ENCODE peak calls at places on chromosomes 4 and X, in six cellular contexts. K is HFF-Myc, A is uterus, V is psoas muscle, X is kidney epithelial cell, P is WERI-Rb-1. O is an unnamed sample.

GRCh38 chr4:44725166-44725565 is 1.2 kb downstream of the GNPDA2 start:
- DNase-seq in K (no peak), A (no peak), V (no peak), X (no peak), P (no peak), O (no peak)

GRCh38 chr4:99366491-99366890 is 13.9 kb upstream of the ADH1C start:
- DNase-seq in K (no peak), A (no peak), V (no peak), X (no peak), P (no peak), O (no peak)

GRCh38 chr4:134147941-134148340 is 53.6 kb downstream of the PABPC4L start:
- DNase-seq in K (no peak), A (no peak), V (no peak), X (no peak), P (no peak), O (peak; percentile 76)

GRCh38 chrX:146881521-146881920 is 67.0 kb upstream of the CXorf51A start:
- DNase-seq in K (no peak), A (no peak), V (no peak), X (no peak), P (no peak), O (no peak)

GRCh38 chr4:22334155-22334554 is 181.7 kb downstream of the ADGRA3 start:
- DNase-seq in K (no peak), A (no peak), V (no peak), X (no peak), P (no peak), O (peak; percentile 75)

GRCh38 chr4:14841801-14842748 is 160.2 kb upstream of the CPEB2 start:
- DNase-seq in K (no peak), A (no peak), V (peak; percentile 72), X (no peak), P (no peak), O (peak; percentile 77)

GRCh38 chrX:118974908-118975671 is 672 bp downstream of the LONRF3 start:
- DNase-seq in K (no peak), A (peak; percentile 31), V (peak; percentile 72), X (no peak), P (peak; percentile 10), O (peak; percentile 23)

GRCh38 chr4:165905405-165906027 is 32.5 kb downstream of the TLL1 start:
- DNase-seq in K (no peak), A (no peak), V (no peak), X (no peak), P (no peak), O (peak; percentile 56)

GRCh38 chr4:57149833-57150232 is 39.6 kb upstream of the IGFBP7 start:
- DNase-seq in K (no peak), A (no peak), V (no peak), X (no peak), P (no peak), O (no peak)

GRCh38 chrX:316351-317325 is 2.0 kb downstream of the GTPBP6 start:
- DNase-seq in K (no peak), A (no peak), V (peak; percentile 65), X (no peak), P (no peak), O (no peak)

GRCh38 chr4:81565137-81565870 is 93.6 kb upstream of the RASGEF1B start:
- DNase-seq in K (no peak), A (peak; percentile 55), V (peak; percentile 86), X (no peak), P (no peak), O (peak; percentile 16)

GRCh38 chrX:25524150-25524549 is 508.4 kb upstream of the ARX start:
- DNase-seq in K (no peak), A (no peak), V (no peak), X (no peak), P (no peak), O (peak; percentile 18)

GRCh38 chr4:48472794-48473193 is 10.3 kb upstream of the SLC10A4 start:
- DNase-seq in K (no peak), A (no peak), V (no peak), X (no peak), P (no peak), O (no peak)

GRCh38 chr4:101846550-101846949 is 56.0 kb downstream of the BANK1 start:
- DNase-seq in K (no peak), A (no peak), V (no peak), X (no peak), P (no peak), O (peak; percentile 9)

GRCh38 chrX:43605351-43605750 is 50.7 kb upstream of the MAOA start:
- DNase-seq in K (no peak), A (no peak), V (no peak), X (no peak), P (no peak), O (no peak)

GRCh38 chrX:4547218-4547836 is 833.9 kb upstream of the PRKX start:
- DNase-seq in K (no peak), A (peak; percentile 15), V (no peak), X (peak; percentile 1), P (peak; percentile 36), O (peak; percentile 40)

GRCh38 chr4:189124149-189124758 is 816.4 kb upstream of the FRG1 start:
- DNase-seq in K (peak; percentile 29), A (no peak), V (no peak), X (peak; percentile 1), P (peak; percentile 17), O (peak; percentile 59)

GRCh38 chrX:40773188-40773587 is 37.8 kb upstream of the MED14 start:
- DNase-seq in K (no peak), A (no peak), V (no peak), X (no peak), P (no peak), O (no peak)

GRCh38 chrX:55794420-55794819 is 76.9 kb downstream of the RRAGB start:
- DNase-seq in K (no peak), A (no peak), V (no peak), X (no peak), P (no peak), O (no peak)

GRCh38 chr4:1241936-1242505 is 6.9 kb downstream of the CTBP1 start:
- DNase-seq in K (no peak), A (no peak), V (peak; percentile 28), X (no peak), P (no peak), O (no peak)

GRCh38 chrX:148771440-148771839 is 271.0 kb downstream of the AFF2 start:
- DNase-seq in K (no peak), A (no peak), V (no peak), X (no peak), P (no peak), O (no peak)

GRCh38 chr4:128501239-128501638 is 213.6 kb upstream of the PGRMC2 start:
- DNase-seq in K (no peak), A (no peak), V (no peak), X (no peak), P (no peak), O (peak; percentile 29)

GRCh38 chr4:88908003-88908402 is 149.0 kb downstream of the FAM13A start:
- DNase-seq in K (no peak), A (no peak), V (no peak), X (no peak), P (no peak), O (peak; percentile 16)

GRCh38 chr4:173440888-173441287 is 42.0 kb upstream of the SCRG1 start:
- DNase-seq in K (no peak), A (no peak), V (no peak), X (no peak), P (no peak), O (no peak)

GRCh38 chrX:71998836-71999509 is 88.3 kb downstream of the NHSL2 start:
- DNase-seq in K (no peak), A (peak; percentile 43), V (no peak), X (no peak), P (peak; percentile 58), O (no peak)

GRCh38 chrX:72306085-72306801 is 529 bp upstream of the CITED1 start:
- DNase-seq in K (no peak), A (no peak), V (no peak), X (no peak), P (peak; percentile 17), O (peak; percentile 13)

GRCh38 chr4:1211951-1212545 is 36.9 kb downstream of the CTBP1 start:
- DNase-seq in K (no peak), A (no peak), V (peak; percentile 65), X (no peak), P (no peak), O (no peak)

GRCh38 chr4:8270912-8271815 is 1.6 kb downstream of the HTRA3 start:
- DNase-seq in K (no peak), A (no peak), V (no peak), X (no peak), P (peak; percentile 45), O (no peak)
- H3K4me3 ChIP-seq in K (no peak overlapping the region), A (peak overlapping the region; percentile 54), V (peak overlapping the region; percentile 66), X (no peak overlapping the region), P (no peak overlapping the region), O (no peak overlapping the region)

DNA sequence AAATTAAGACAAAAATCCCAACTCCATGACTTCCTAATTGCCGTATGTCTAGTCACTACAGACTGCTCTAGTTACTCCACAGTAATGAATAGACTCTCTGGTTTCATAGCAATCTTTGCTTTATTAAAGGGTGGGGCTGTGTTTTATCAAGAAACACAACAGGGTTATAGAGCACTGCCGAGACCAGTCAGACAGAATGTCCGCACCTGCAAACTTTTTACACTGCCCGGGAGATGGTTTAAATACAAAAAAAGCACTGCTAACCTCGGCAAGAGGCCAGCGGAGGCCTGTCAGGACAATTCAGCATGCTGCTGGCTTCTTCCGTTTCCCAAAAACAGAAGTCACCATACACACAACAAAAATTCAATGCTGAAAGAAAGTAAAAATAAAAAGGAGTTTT is 67.4 kb downstream of the IRF2 start:
- DNase-seq in K (no peak), A (no peak), V (no peak), X (no peak), P (no peak), O (peak; percentile 47)
- TF ChIP-seq CTCF in K (no peak), A (no peak), V (no peak), X (no peak), P (no peak), O (no peak)

GRCh38 chrX:21374994-21375794 is 976 bp downstream of the CNKSR2 start:
- DNase-seq in K (no peak), A (no peak), V (peak; percentile 47), X (no peak), P (peak; percentile 11), O (no peak)
- H3K4me3 ChIP-seq in K (peak overlapping the region; percentile 33), A (peak overlapping the region; percentile 34), V (peak overlapping the region; percentile 66), X (peak overlapping the region; percentile 47), P (peak overlapping the region; percentile 49), O (no peak overlapping the region)

GRCh38 chrX:101407167-101407747 is 468 bp downstream of the GLA start:
- DNase-seq in K (no peak), A (no peak), V (no peak), X (no peak), P (no peak), O (no peak)

GRCh38 chrX:101408530-101408836 is 461 bp downstream of the HNRNPH2 start:
- DNase-seq in K (no peak), A (no peak), V (no peak), X (no peak), P (no peak), O (no peak)

GRCh38 chrX:101409043-101409442 is 1.0 kb downstream of the HNRNPH2 start:
- DNase-seq in K (no peak), A (no peak), V (no peak), X (no peak), P (no peak), O (no peak)

GRCh38 chrX:101410461-101410860 is 2.4 kb downstream of the HNRNPH2 start:
- DNase-seq in K (no peak), A (no peak), V (no peak), X (no peak), P (no peak), O (peak; percentile 42)

GRCh38 chrX:101407748-101408529 is at the start of the genes GLA and HNRNPH2:
- DNase-seq in K (peak; percentile 97), A (peak; percentile 95), V (peak; percentile 92), X (peak; percentile 95), P (peak; percentile 88), O (peak; percentile 96)
- TF ChIP-seq CTCF in K (no peak), A (no peak), V (no peak), X (peak; percentile 4), P (no peak), O (no peak)

O was measured in epithelial cell of esophagus.